ENCODE peak calls at places on chromosomes 2 and 18, in four cellular contexts. Y is endothelial cell, K is spleen, S is lower lobe of right lung. T is an unnamed sample.

GRCh38 chr18:76687271-76688006 is 134.9 kb upstream of the ZNF236 start:
- DNase-seq in Y (no peak), K (no peak), S (no peak), T (no peak)

GRCh38 chr2:8332646-8333045 is 349.2 kb upstream of the ID2 start:
- DNase-seq in Y (no peak), K (no peak), S (no peak), T (no peak)

GRCh38 chr2:240538031-240538780 is 19.6 kb downstream of the ANKMY1 start:
- DNase-seq in Y (no peak), K (peak; percentile 57), S (no peak), T (no peak)

GRCh38 chr2:109675666-109676345 is 61.6 kb downstream of the SOWAHC start:
- DNase-seq in Y (no peak), K (no peak), S (no peak), T (no peak)

GRCh38 chr2:11056614-11057013 is 98.7 kb upstream of the SLC66A3 start:
- DNase-seq in Y (no peak), K (no peak), S (no peak), T (peak; percentile 63)

GRCh38 chr18:13019301-13019700 is 28.1 kb downstream of the CEP192 start:
- DNase-seq in Y (no peak), K (no peak), S (no peak), T (peak; percentile 14)

GRCh38 chr2:68734688-68735525 is at the start of gene ARHGAP25:
- DNase-seq in Y (no peak), K (no peak), S (no peak), T (no peak)

GRCh38 chr2:33040541-33040940 is 93.8 kb downstream of the LTBP1 start:
- DNase-seq in Y (no peak), K (no peak), S (no peak), T (no peak)

GRCh38 chr2:145874466-145874865 is 1354.5 kb upstream of the ZEB2 start:
- DNase-seq in Y (no peak), K (no peak), S (no peak), T (peak; percentile 62)

GRCh38 chr2:1437537-1437936 is 24.3 kb downstream of the TPO start:
- DNase-seq in Y (no peak), K (no peak), S (no peak), T (no peak)

GRCh38 chr2:141676139-141676538 is 454.7 kb downstream of the LRP1B start:
- DNase-seq in Y (no peak), K (no peak), S (no peak), T (no peak)

GRCh38 chr18:56873441-56874140 is 222.4 kb downstream of the WDR7 start:
- DNase-seq in Y (peak; percentile 51), K (no peak), S (no peak), T (peak; percentile 55)

GRCh38 chr2:31204761-31205160 is 12.6 kb downstream of the CAPN14 start:
- DNase-seq in Y (no peak), K (no peak), S (no peak), T (no peak)

GRCh38 chr18:13376841-13377351 is 158.3 kb downstream of the LDLRAD4 start:
- DNase-seq in Y (no peak), K (no peak), S (no peak), T (no peak)

GRCh38 chr18:69957071-69957620 is 9.5 kb upstream of the CD226 start:
- DNase-seq in Y (no peak), K (no peak), S (no peak), T (no peak)

GRCh38 chr2:104078431-104079157 is 775.3 kb upstream of the POU3F3 start:
- DNase-seq in Y (no peak), K (no peak), S (no peak), T (no peak)
- TF ChIP-seq CTCF in Y (no peak), K (no peak), S (no peak), T (no peak)

GRCh38 chr2:238750212-238750904 is 97.5 kb upstream of the TWIST2 start:
- DNase-seq in Y (no peak), K (no peak), S (no peak), T (no peak)

GRCh38 chr2:238754259-238754658 is 93.6 kb upstream of the TWIST2 start:
- DNase-seq in Y (no peak), K (no peak), S (no peak), T (no peak)
- TF ChIP-seq CTCF in Y (no peak), K (no peak), S (no peak), T (peak; percentile 17)

GRCh38 chr2:5077479-5078089 is 614.6 kb upstream of the SOX11 start:
- DNase-seq in Y (no peak), K (no peak), S (no peak), T (peak; percentile 0)

GRCh38 chr2:5074738-5075137 is 617.4 kb upstream of the SOX11 start:
- DNase-seq in Y (no peak), K (no peak), S (no peak), T (no peak)

GRCh38 chr2:5076599-5076998 is 615.6 kb upstream of the SOX11 start:
- DNase-seq in Y (no peak), K (no peak), S (no peak), T (no peak)
- TF ChIP-seq CTCF in Y (no peak), K (no peak), S (no peak), T (no peak)

GRCh38 chr2:138622606-138623005 is 121.0 kb downstream of the SPOPL start:
- DNase-seq in Y (no peak), K (no peak), S (no peak), T (no peak)
- TF ChIP-seq CTCF in Y (no peak), K (no peak), S (no peak), T (no peak)

DNA sequence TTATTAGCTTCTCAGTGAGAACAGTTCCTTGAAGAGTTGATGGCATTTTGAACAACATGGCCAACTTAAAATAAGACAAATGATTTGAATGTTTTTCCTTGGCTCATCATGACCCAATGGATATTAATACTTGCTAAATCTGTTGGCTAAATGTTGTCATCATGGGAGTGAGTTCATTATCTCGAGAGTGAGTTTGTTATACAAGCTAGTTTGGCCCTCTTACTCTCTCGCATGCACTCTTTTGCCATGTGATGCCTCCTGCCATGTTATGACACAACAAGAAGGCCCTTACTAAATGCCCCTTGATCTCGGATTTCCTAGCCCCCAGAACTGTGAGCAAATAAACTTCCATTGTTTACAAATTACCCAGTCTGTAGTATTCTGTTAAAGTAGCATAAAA is 22.9 kb upstream of the SANBR start:
- DNase-seq in Y (no peak), K (no peak), S (no peak), T (no peak)
- TF ChIP-seq CTCF in Y (no peak), K (no peak), S (no peak), T (no peak)

DNA sequence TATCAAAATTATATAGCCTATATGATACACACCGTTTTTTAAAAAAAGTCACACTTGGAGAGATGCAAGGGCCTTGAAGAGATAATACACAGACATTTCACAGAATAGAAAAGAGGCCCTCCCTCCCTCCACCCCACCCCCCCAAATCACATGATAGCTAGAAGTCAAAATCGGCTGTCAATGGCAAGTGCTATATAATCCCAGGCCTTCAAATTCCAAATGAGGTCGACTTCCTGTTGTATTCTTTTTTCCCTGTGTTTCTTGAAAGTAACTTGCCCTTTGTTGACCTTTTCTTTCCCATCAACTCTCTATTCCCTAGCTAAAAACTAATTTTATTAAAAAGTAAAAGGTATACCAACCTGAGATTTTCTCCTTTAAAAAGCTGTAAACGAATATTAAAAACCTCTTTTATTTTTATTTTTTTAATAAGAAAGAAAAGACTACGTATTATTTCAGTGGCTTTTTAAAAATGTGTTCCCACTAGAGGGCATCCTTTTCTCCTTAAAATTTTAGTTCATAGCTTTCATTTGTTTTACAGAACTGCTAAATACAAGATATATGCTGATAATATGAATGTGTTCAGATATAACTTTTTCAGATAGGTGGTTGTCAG is 46.6 kb downstream of the KCMF1 start:
- DNase-seq in Y (no peak), K (no peak), S (no peak), T (peak; percentile 49)
- TF ChIP-seq CTCF in Y (peak; percentile 62), K (no peak), S (peak; percentile 39), T (peak; percentile 39)

DNA sequence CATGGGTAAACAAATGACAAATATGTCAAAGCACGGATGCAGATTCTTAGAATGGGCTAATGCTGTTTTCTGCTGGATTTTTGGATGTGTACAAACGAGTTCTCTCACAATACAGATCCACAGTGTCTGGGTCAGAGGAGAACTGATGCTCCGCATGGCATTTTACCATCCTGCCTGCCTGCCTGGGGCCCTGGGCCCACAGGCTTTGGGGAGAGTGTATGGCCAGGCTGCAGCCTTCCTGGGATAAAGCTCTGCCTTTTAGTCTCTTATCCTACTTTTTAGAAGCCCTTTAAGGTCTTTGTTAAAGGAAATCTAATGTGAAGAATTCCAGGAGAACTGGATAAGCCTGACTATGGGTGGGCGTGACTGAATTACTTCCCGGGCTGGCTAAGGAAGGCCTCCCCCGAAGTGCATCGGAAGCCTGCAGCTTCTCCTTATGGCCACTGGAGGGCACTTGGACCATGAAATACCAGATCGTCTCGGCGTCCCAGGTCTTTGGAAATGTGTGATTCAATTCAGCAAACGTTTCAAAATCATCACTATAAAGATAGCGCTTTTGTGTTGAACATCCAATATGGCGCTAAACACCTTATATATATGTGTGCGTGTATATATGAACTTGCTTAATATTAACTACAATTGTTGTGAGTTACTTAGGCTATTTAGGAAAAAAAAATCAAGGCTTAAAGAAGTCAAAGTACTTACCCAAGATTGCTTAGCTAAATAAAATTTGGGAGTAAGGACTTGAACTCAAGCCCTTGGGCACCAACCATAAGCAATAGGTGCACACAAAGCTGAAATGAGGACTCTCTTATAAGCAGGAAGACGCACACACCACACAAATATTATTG is 15.2 kb upstream of the DNPEP start:
- DNase-seq in Y (peak; percentile 63), K (no peak), S (peak; percentile 66), T (peak; percentile 91)
- TF ChIP-seq CTCF in Y (peak; percentile 71), K (peak; percentile 81), S (peak; percentile 91), T (peak; percentile 97)

GRCh38 chr2:160353166-160353565 is 140.4 kb downstream of the RBMS1 start:
- DNase-seq in Y (no peak), K (no peak), S (no peak), T (no peak)
- TF ChIP-seq CTCF in Y (no peak), K (peak; percentile 29), S (peak; percentile 31), T (no peak)

DNA sequence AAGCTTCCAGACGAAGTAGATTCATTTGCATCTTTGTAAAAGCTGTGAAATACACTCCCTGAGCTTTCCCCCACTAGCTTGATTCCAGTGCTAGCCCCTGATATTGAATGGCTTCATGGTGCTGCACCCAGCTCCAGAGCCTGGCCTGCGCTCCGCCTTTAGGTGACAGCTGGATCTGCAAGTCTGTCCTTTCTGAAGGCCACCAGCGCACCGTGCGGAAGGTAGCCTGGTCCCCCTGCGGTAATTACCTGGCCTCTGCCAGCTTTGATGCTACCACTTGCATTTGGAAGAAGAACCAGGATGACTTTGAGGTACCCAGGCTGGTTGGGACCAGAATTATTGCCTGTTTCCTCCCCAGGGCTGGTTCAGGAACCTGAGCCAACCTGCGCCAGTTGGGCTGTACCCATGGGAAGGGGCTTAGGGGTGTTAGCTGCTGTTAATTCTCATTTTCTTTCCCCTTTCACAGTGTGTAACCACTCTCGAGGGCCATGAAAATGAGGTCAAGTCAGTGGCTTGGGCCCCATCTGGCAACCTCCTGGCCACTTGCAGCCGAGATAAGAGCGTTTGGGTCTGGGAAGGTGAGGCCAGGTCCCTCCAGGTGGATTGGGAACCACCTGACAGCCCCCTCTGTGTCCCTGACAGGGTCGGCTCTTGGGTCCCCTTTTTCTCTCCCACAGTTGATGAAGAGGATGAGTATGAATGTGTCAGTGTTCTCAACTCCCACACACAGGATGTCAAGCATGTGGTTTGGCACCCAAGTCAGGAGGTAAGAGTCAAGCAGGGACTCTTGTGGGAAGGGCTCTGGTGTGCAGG is 1.3 kb downstream of the CIAO1 start:
- DNase-seq in Y (peak; percentile 34), K (peak; percentile 89), S (peak; percentile 66), T (peak; percentile 50)
- TF ChIP-seq CTCF in Y (peak; percentile 29), K (peak; percentile 9), S (peak; percentile 25), T (peak; percentile 43)

T was measured in fibroblast of pulmonary artery.